ENCODE peak calls at places on chromosomes 6 and 20, in six cellular contexts. V is SK-N-SH, U is astrocyte of the cerebellum, B is HFF-Myc, J is fibroblast of the aortic adventitia, T is AG04450. S is an unnamed sample.

GRCh38 chr6:100944644-100945043 is 63.5 kb upstream of the ASCC3 start:
- DNase-seq in U (no peak), T (no peak), B (no peak), V (no peak), J (no peak), S (no peak)

GRCh38 chr6:90074161-90074560 is 179.9 kb downstream of the GJA10 start:
- DNase-seq in J (no peak), U (no peak), B (no peak), T (no peak), V (no peak), S (no peak)

GRCh38 chr6:27752038-27752885 is 159.9 kb downstream of the OR2B2 start:
- DNase-seq in V (peak), J (peak), B (peak), T (peak), U (peak), S (peak)

GRCh38 chr20:61748376-61748775 is 317.3 kb downstream of the TAF4 start:
- DNase-seq in U (peak), J (peak), B (no peak), T (peak), V (no peak), S (no peak)

GRCh38 chr6:150377211-150377781 is 8.5 kb downstream of the IYD start:
- DNase-seq in V (no peak), U (peak), J (no peak), B (no peak), T (no peak), S (peak)

GRCh38 chr20:14634666-14635065 is 297.3 kb upstream of the FLRT3 start:
- DNase-seq in B (no peak), U (no peak), V (no peak), T (no peak), J (no peak), S (no peak)

GRCh38 chr6:77055711-77056110 is 407.6 kb downstream of the HTR1B start:
- DNase-seq in U (no peak), B (no peak), J (no peak), V (no peak), T (no peak), S (no peak)

GRCh38 chr20:25223179-25223661 is 24.7 kb upstream of the PYGB start:
- DNase-seq in T (peak), V (no peak), J (peak), B (peak), U (peak), S (no peak)

GRCh38 chr6:132659082-132659481 is at the start of gene TAAR1:
- DNase-seq in J (no peak), U (no peak), B (no peak), T (no peak), V (no peak), S (no peak)

GRCh38 chr20:22180244-22180643 is 404.1 kb downstream of the FOXA2 start:
- DNase-seq in B (no peak), V (peak), J (no peak), U (no peak), T (no peak), S (no peak)

GRCh38 chr20:51221791-51222408 is 199.0 kb upstream of the KCNG1 start:
- DNase-seq in V (no peak), J (peak), B (no peak), U (no peak), T (peak), S (no peak)

GRCh38 chr6:134873500-134874388 is 76.2 kb downstream of the ALDH8A1 start:
- DNase-seq in V (no peak), T (no peak), U (no peak), B (no peak), J (no peak), S (no peak)

GRCh38 chr6:148128014-148128730 is 214.5 kb upstream of the SASH1 start:
- DNase-seq in B (no peak), J (peak), V (no peak), U (no peak), T (no peak), S (no peak)

GRCh38 chr6:100144991-100145390 is 151.0 kb upstream of the MCHR2 start:
- DNase-seq in J (no peak), B (no peak), V (no peak), U (no peak), T (no peak), S (no peak)

GRCh38 chr6:137798846-137799245 is 68.2 kb upstream of the TNFAIP3 start:
- DNase-seq in T (no peak), V (no peak), U (peak), B (no peak), J (no peak), S (no peak)

GRCh38 chr6:43420012-43420411 is 7.3 kb upstream of the ABCC10 start:
- DNase-seq in U (no peak), J (no peak), B (no peak), V (no peak), T (no peak), S (no peak)

GRCh38 chr20:62590301-62591121 is 51.8 kb upstream of the SLCO4A1 start:
- DNase-seq in V (no peak), B (no peak), U (peak), T (no peak), J (peak), S (peak)

GRCh38 chr6:84635081-84635745 is 129.2 kb downstream of the TBX18 start:
- DNase-seq in T (no peak), V (no peak), U (no peak), J (peak), B (no peak), S (no peak)

GRCh38 chr6:133701633-133702331 is 187.1 kb upstream of the TCF21 start:
- DNase-seq in U (no peak), J (peak), B (no peak), V (no peak), T (no peak), S (no peak)

GRCh38 chr20:8156603-8157079 is 24.6 kb downstream of the PLCB1 start:
- DNase-seq in B (no peak), V (no peak), T (no peak), U (no peak), J (peak), S (no peak)

GRCh38 chr6:11909696-11910132 is 102.4 kb upstream of the HIVEP1 start:
- DNase-seq in B (no peak), U (no peak), J (peak), V (no peak), T (no peak), S (no peak)

GRCh38 chr6:166036321-166037105 is 131.1 kb downstream of the TBXT start:
- DNase-seq in J (no peak), U (no peak), B (no peak), V (no peak), T (no peak), S (no peak)

GRCh38 chr6:166029506-166029905 is 138.1 kb downstream of the TBXT start:
- DNase-seq in J (no peak), V (no peak), T (no peak), U (no peak), B (no peak), S (no peak)

GRCh38 chr6:166027761-166028160 is 139.9 kb downstream of the TBXT start:
- DNase-seq in T (no peak), U (no peak), V (no peak), B (no peak), J (peak), S (no peak)

GRCh38 chr6:166031275-166031674 is 136.4 kb downstream of the TBXT start:
- DNase-seq in T (no peak), J (no peak), B (no peak), V (no peak), U (no peak), S (no peak)

GRCh38 chr6:166032366-166033171 is 135.1 kb downstream of the TBXT start:
- DNase-seq in U (peak), V (peak), B (no peak), T (peak), J (peak), S (peak)
- TF ChIP-seq CTCF in U (peak), V (no peak), B (no peak), T (peak), J (peak), S (peak)

DNA sequence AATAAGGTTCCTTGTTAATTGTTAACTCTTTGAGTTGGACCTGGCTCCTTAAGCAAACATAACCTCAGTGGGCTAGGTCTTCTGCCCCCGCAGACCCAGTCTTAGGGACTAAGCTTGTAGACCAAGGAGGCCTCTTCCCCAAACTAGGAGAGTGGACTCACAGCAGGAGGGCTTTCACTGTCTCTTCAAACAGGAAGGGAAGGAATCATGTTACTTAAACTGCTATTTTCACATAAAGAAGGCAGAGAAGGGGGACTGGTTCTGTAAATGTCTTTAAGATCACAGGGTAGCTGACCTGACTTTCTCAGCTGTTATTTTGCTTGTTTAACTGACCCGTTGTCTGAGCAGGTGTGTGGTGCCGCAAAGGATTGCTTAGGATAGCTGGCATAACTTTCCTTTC is 34.9 kb upstream of the PRDM1 start:
- DNase-seq in V (no peak), B (no peak), U (no peak), T (no peak), J (no peak), S (no peak)
- H3K4me3 ChIP-seq in V (no peak), B (no peak), U (no peak), T (no peak), J (no peak), S (no peak)

DNA sequence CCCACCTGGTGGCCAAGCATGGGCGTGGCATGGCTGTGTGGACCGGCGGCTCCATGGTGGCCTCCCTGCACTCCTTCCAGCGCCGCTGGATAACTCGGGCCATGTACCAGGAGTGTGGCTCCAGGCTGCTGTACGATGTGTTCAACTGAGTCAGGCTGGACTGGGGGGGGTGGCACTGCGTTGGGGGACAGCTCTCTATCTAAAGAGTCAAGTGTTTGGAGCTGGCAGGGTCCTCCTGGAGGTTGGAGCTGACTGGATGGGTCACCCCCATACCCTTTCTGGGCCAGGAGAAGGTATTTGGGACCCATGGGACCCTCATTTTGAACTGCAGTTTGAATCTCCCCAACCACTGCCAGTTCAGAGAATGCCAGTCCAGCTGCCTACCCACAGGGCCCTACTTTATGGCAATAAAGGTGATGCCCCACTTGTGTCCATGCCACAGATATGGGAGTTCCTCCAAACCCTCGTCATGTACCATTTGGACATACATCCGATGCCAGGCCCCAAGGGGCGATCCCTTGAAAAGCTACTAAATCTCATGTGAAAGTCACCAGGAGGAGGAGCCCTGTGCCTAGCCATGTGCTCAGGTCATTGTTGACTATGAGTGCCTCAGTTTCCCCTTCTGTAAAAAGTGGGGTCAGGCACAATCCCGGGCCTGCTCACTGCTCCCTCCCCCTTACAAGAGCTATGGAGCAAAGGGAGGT is 1.5 kb downstream of the ACTL10 start:
- DNase-seq in V (peak), T (no peak), B (no peak), U (no peak), J (no peak), S (no peak)
- TF ChIP-seq CTCF in V (peak), T (peak), B (peak), U (no peak), J (peak), S (peak)

GRCh38 chr6:111980168-111980567 is 73.7 kb upstream of the CCN6 start:
- DNase-seq in V (no peak), U (no peak), J (peak), T (peak), B (no peak), S (no peak)
- H3K4me3 ChIP-seq in V (no peak), U (no peak), J (no peak), T (no peak), B (no peak), S (no peak)

GRCh38 chr6:15248451-15249370 is 2.8 kb downstream of the JARID2 start:
- DNase-seq in V (peak), T (peak), U (peak), B (no peak), J (peak), S (no peak)
- TF ChIP-seq CTCF in V (peak), T (peak), U (peak), B (peak), J (peak), S (peak)

GRCh38 chr6:1609662-1610496 is at the start of gene FOXC1:
- DNase-seq in V (peak), T (peak), J (peak), B (peak), U (peak), S (peak)

GRCh38 chr6:1611572-1612385 is 2.1 kb downstream of the FOXC1 start:
- DNase-seq in V (no peak), J (peak), U (no peak), T (no peak), B (no peak), S (no peak)

GRCh38 chr6:1610497-1611321 is 994 bp downstream of the FOXC1 start:
- DNase-seq in J (peak), T (no peak), V (no peak), B (no peak), U (no peak), S (no peak)

GRCh38 chr6:1612386-1612893 is 2.7 kb downstream of the FOXC1 start:
- DNase-seq in V (no peak), J (no peak), B (no peak), T (no peak), U (no peak), S (no peak)

GRCh38 chr6:1611322-1611571 is 1.5 kb downstream of the FOXC1 start:
- DNase-seq in J (peak), U (no peak), T (no peak), V (peak), B (no peak), S (no peak)
- H3K4me3 ChIP-seq in J (peak), U (peak), T (peak), V (peak), B (peak), S (peak)

GRCh38 chr20:4155953-4156352 is 140.6 kb upstream of the RNF24 start:
- DNase-seq in V (no peak), T (no peak), B (no peak), U (no peak), J (no peak), S (no peak)
- TF ChIP-seq CTCF in V (no peak), T (no peak), B (no peak), U (no peak), J (no peak), S (no peak)